ENCODE peak calls at places on chromosomes 13 and 19, in four cellular contexts. E is IMR-90, H is neural progenitor cell, J is neuronal stem cell. Q is an unnamed sample.

GRCh38 chr19:33392341-33393285 is 19.1 kb downstream of the CEBPG start:
- DNase-seq in E (no peak), H (no peak), J (no peak), Q (no peak)

GRCh38 chr19:5882421-5882968 is 12.2 kb upstream of the FUT5 start:
- DNase-seq in E (no peak), H (no peak), J (no peak), Q (no peak)

GRCh38 chr19:5170329-5170745 is 170.3 kb downstream of the PTPRS start:
- DNase-seq in E (no peak), H (no peak), J (no peak), Q (no peak)

GRCh38 chr19:58362272-58362994 is at the start of gene ZNF497:
- DNase-seq in E (peak; percentile 93), H (peak; percentile 98), J (peak; percentile 96), Q (peak; percentile 88)

GRCh38 chr19:39167461-39168257 is 29.1 kb upstream of the NCCRP1 start:
- DNase-seq in E (no peak), H (no peak), J (no peak), Q (peak; percentile 78)

GRCh38 chr13:43865892-43866291 is 13.6 kb downstream of the CCDC122 start:
- DNase-seq in E (peak; percentile 87), H (no peak), J (no peak), Q (no peak)

GRCh38 chr19:56748443-56748842 is 76.9 kb upstream of the ZNF835 start:
- DNase-seq in E (no peak), H (no peak), J (peak; percentile 9), Q (peak; percentile 51)

GRCh38 chr19:3336680-3337523 is 29.5 kb upstream of the NFIC start:
- DNase-seq in E (peak; percentile 48), H (no peak), J (no peak), Q (peak; percentile 70)

GRCh38 chr13:88196106-88196505 is 524.9 kb downstream of the SLITRK5 start:
- DNase-seq in E (no peak), H (no peak), J (no peak), Q (no peak)

GRCh38 chr19:51407631-51408131 is 9.8 kb downstream of the SIGLEC10 start:
- DNase-seq in E (peak; percentile 17), H (peak; percentile 68), J (no peak), Q (no peak)

GRCh38 chr13:31790992-31791391 is 51.7 kb downstream of the RXFP2 start:
- DNase-seq in E (peak; percentile 17), H (no peak), J (no peak), Q (no peak)

GRCh38 chr19:40700083-40700482 is 9.6 kb upstream of the NUMBL start:
- DNase-seq in E (no peak), H (no peak), J (no peak), Q (no peak)

GRCh38 chr13:92510416-92510815 is 716.2 kb upstream of the GPC6 start:
- DNase-seq in E (peak; percentile 75), H (no peak), J (no peak), Q (no peak)

GRCh38 chr19:52200044-52200443 is 10.2 kb downstream of the PPP2R1A start:
- DNase-seq in E (peak; percentile 78), H (no peak), J (no peak), Q (peak; percentile 32)

GRCh38 chr19:34241513-34242337 is 12.6 kb upstream of the GARRE1 start:
- DNase-seq in E (no peak), H (peak; percentile 78), J (no peak), Q (peak; percentile 41)

GRCh38 chr13:47831265-47831664 is 169.8 kb downstream of the SUCLA2 start:
- DNase-seq in E (peak; percentile 23), H (no peak), J (no peak), Q (no peak)

GRCh38 chr13:106109391-106109791 is 426.1 kb downstream of the EFNB2 start:
- DNase-seq in E (peak; percentile 47), H (no peak), J (no peak), Q (no peak)

GRCh38 chr13:113848431-113849260 is 15.2 kb downstream of the GAS6 start:
- DNase-seq in E (no peak), H (no peak), J (no peak), Q (peak; percentile 59)

GRCh38 chr19:35031072-35031881 is 1.0 kb downstream of the SCN1B start:
- DNase-seq in E (peak; percentile 18), H (peak; percentile 76), J (no peak), Q (no peak)

GRCh38 chr13:94272038-94272437 is 207.4 kb downstream of the DCT start:
- DNase-seq in E (peak; percentile 79), H (no peak), J (no peak), Q (no peak)

GRCh38 chr13:19864018-19864338 is 529 bp upstream of the ZMYM5 start:
- DNase-seq in E (no peak), H (no peak), J (peak; percentile 72), Q (peak; percentile 61)

GRCh38 chr13:27455331-27455855 is 5.0 kb upstream of the MTIF3 start:
- DNase-seq in E (no peak), H (no peak), J (no peak), Q (no peak)

GRCh38 chr13:28056426-28056825 is 44.0 kb downstream of the FLT3 start:
- DNase-seq in E (no peak), H (no peak), J (no peak), Q (no peak)

GRCh38 chr19:48332662-48333466 is 7.5 kb downstream of the EMP3 start:
- DNase-seq in E (peak; percentile 98), H (peak; percentile 90), J (peak; percentile 69), Q (peak; percentile 93)

GRCh38 chr19:7397687-7398086 is 49.0 kb downstream of the ARHGEF18 start:
- DNase-seq in E (peak; percentile 90), H (no peak), J (no peak), Q (peak; percentile 50)

GRCh38 chr13:20713751-20714150 is 10.3 kb downstream of the IL17D start:
- DNase-seq in E (peak; percentile 39), H (no peak), J (no peak), Q (no peak)

GRCh38 chr13:76764429-76764828 is 121.8 kb downstream of the KCTD12 start:
- DNase-seq in E (peak; percentile 10), H (no peak), J (no peak), Q (no peak)

GRCh38 chr13:98657506-98658085 is 80.7 kb upstream of the STK24 start:
- DNase-seq in E (no peak), H (no peak), J (no peak), Q (peak; percentile 43)

GRCh38 chr19:11813801-11814706 is at the start of gene ZNF440:
- DNase-seq in E (peak; percentile 92), H (peak; percentile 98), J (peak; percentile 91), Q (peak; percentile 94)
- H3K4me2 ChIP-seq in E (peak within 1 kb of the TSS; percentile 94), H (peak within 1 kb of the TSS; percentile 93), J (peak within 1 kb of the TSS; percentile 77), Q (peak within 1 kb of the TSS; percentile 94)

DNA sequence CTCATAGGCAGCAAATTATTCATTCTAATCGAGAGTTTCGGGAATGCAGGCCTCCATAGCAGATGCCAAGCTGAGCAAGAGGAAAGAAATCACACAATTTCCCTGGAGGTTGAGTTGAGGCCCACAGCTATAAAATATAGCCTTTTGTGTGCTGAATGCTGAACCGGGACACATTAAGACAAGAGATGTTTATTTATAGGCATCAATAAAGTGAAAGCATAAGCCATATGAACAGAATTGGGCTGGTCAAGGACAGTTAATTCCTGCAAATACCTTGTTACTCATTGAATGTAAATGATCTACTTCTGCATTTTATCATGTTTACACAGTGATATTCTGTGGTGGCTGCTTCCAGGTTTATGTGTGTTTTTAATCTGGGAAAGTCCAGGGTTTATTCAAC is 461.7 kb downstream of the KLF12 start:
- DNase-seq in E (no peak), H (no peak), J (no peak), Q (no peak)
- H2AFZ ChIP-seq in E (no peak overlapping the region), H (peak overlapping the region; percentile 3), J (peak overlapping the region; percentile 24), Q (no peak overlapping the region)

DNA sequence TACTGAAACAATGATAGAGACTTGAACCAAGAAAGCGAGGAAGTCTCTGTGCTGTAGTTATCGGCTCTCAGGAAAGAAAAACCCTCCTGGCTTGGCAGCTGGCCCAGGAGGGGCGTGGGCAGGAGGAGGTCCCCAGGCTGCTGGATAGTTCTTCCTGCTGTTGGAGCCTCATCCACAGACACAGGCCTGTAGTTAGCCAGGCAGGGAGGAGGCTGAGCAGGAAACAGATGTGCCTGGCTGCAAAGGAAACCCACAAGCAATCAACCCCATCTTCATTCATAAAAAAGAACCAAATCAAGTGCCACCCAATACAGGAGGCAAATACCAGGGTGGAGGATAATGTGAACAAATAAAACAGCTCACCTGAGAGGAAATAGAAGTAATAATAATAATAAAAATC is 86.2 kb downstream of the IRS2 start:
- DNase-seq in E (peak; percentile 24), H (no peak), J (no peak), Q (peak; percentile 74)
- H3K4me2 ChIP-seq in E (no peak overlapping the region), H (no peak overlapping the region), J (no peak overlapping the region), Q (no peak overlapping the region)

DNA sequence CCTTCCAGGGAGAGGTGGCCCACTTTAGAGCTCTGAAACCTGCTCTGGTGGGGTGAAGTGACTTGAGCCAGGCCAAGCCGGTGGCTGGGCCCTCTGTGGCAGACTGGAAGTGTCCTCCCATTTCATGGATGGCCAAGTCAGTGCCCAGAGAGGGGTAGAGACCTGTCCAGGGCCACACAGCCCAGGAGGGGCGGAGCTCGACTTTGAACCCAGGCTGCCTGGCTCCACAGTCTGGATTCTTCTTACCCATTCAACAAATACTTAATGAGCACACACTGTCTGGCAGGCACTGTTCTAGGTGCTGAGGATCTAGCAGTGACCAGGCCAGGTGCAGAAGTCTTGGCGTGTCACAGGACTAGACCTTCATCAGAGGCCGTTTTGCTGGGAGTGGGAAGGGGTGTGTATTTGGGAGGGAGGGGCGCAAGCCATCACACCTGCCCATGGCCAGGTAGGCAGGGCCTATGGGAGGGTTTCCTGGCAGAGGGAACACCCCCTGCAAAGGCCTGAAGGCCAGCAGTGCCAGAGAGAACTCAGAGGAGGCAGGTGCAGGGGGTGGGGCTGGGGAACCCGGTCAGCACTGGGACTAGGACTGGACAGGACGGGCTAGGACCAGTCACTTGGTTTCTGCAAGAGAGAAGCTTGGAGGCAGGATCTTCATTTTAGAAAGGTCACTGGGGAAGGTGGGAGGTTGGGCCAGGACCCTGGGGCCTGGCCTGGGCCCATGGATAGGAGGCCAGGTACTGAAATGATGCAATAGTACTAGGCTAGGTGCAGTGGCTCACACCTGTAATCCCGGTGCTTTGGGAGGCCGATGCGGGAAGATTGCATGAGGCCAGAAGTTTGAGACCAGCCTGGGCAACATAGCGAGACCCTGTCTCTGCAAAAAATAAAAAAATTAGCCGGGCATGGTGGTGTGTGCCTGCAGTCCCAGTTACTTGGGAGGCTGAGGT is 31.8 kb downstream of the DNM2 start:
- DNase-seq in E (no peak), H (no peak), J (no peak), Q (peak; percentile 63)
- H2AFZ ChIP-seq in E (no peak overlapping the region), H (no peak overlapping the region), J (no peak overlapping the region), Q (no peak overlapping the region)

DNA sequence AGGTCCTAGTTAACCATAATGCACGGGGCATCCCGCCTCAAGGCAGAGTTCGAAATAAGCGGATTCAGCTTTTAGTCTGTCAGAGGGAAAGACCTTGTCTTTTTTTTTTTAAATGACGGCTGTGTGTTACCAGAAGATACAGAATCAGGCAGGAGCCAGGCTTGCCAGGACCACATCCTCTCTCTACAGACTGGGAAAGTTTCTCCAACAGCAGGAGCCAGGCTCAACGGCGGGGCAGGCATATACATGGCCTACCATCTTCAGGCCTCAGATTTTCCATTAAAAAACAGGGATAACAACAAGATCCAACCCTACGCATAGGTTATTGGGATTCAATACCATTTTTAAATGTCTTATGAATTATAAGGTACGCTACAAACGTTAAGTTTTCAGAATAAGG is 17.8 kb downstream of the IRS2 start:
- DNase-seq in E (no peak), H (no peak), J (no peak), Q (no peak)
- H3K4me2 ChIP-seq in E (no peak overlapping the region), H (no peak overlapping the region), J (no peak overlapping the region), Q (no peak overlapping the region)